ENCODE peak calls at places on chromosomes 3 and 15, in six cellular contexts. Z, D, P, M, B and Y are unnamed samples.

GRCh38 chr3:50423543-50423942 is 64.2 kb upstream of the TMEM115 start:
- DNase-seq in P (no peak), M (no peak), B (no peak), D (no peak), Z (peak; percentile 70), Y (no peak)

GRCh38 chr3:136621628-136622027 is 130.6 kb downstream of the STAG1 start:
- DNase-seq in P (no peak), Z (no peak), B (no peak), M (no peak), D (no peak), Y (no peak)

GRCh38 chr15:61613729-61614128 is 384.6 kb upstream of the RORA start:
- DNase-seq in D (no peak), M (no peak), B (no peak), P (no peak), Z (no peak), Y (no peak)

GRCh38 chr3:136992091-136992490 is 34.3 kb downstream of the IL20RB start:
- DNase-seq in Z (no peak), B (no peak), M (no peak), D (no peak), P (no peak), Y (no peak)

GRCh38 chr3:87047857-87048256 is 56.9 kb upstream of the VGLL3 start:
- DNase-seq in M (no peak), D (no peak), P (no peak), Z (no peak), B (no peak), Y (no peak)

GRCh38 chr3:54830658-54831057 is 97.2 kb downstream of the LRTM1 start:
- DNase-seq in P (peak; percentile 17), D (peak; percentile 75), M (no peak), Z (peak; percentile 0), B (no peak), Y (peak; percentile 63)

GRCh38 chr15:63979227-63979793 is 67.0 kb downstream of the DAPK2 start:
- DNase-seq in P (no peak), M (peak; percentile 18), B (peak; percentile 52), Z (no peak), D (no peak), Y (no peak)

GRCh38 chr3:76497636-76498035 is 542.3 kb upstream of the ROBO2 start:
- DNase-seq in B (no peak), Z (no peak), D (no peak), M (no peak), P (peak; percentile 28), Y (peak; percentile 58)

GRCh38 chr3:9059489-9060400 is 96.5 kb upstream of the RAD18 start:
- DNase-seq in Z (no peak), M (no peak), P (no peak), B (no peak), D (no peak), Y (no peak)

GRCh38 chr3:153028336-153028735 is 133.7 kb upstream of the RAP2B start:
- DNase-seq in M (no peak), B (no peak), D (no peak), P (no peak), Z (no peak), Y (no peak)

GRCh38 chr3:126435456-126436315 is 40.0 kb downstream of the ZXDC start:
- DNase-seq in D (no peak), Z (no peak), M (peak; percentile 84), P (no peak), B (no peak), Y (no peak)

GRCh38 chr3:65604863-65605526 is 433.7 kb downstream of the MAGI1 start:
- DNase-seq in B (no peak), D (no peak), P (no peak), M (no peak), Z (no peak), Y (no peak)

GRCh38 chr3:40899286-40899712 is 300.0 kb upstream of the CTNNB1 start:
- DNase-seq in B (no peak), D (no peak), M (no peak), Z (no peak), P (peak; percentile 2), Y (no peak)

GRCh38 chr3:170563712-170564423 is 22.0 kb downstream of the SLC7A14 start:
- DNase-seq in Z (no peak), M (no peak), P (peak; percentile 46), D (no peak), B (no peak), Y (no peak)

GRCh38 chr3:5298453-5298852 is 110.9 kb downstream of the EDEM1 start:
- DNase-seq in P (no peak), B (no peak), D (no peak), Z (no peak), M (no peak), Y (no peak)

GRCh38 chr15:71651750-71652186 is 158.6 kb upstream of the NR2E3 start:
- DNase-seq in B (no peak), D (peak; percentile 50), M (no peak), Z (peak; percentile 54), P (peak; percentile 43), Y (peak; percentile 54)

GRCh38 chr3:123419850-123420292 is 29.0 kb downstream of the ADCY5 start:
- DNase-seq in M (no peak), Z (no peak), B (no peak), P (no peak), D (no peak), Y (no peak)

GRCh38 chr15:58877999-58878825 is 55.3 kb downstream of the SLTM start:
- DNase-seq in M (no peak), B (no peak), D (no peak), Z (no peak), P (no peak), Y (no peak)

GRCh38 chr3:132629928-132630327 is 29.7 kb downstream of the ACAD11 start:
- DNase-seq in D (no peak), B (no peak), Z (no peak), P (peak; percentile 36), M (no peak), Y (no peak)

GRCh38 chr3:134244921-134245320 is 5.7 kb downstream of the RYK start:
- DNase-seq in D (no peak), M (no peak), Z (no peak), P (no peak), B (no peak), Y (no peak)

GRCh38 chr3:66609660-66610547 is 109.1 kb upstream of the LRIG1 start:
- DNase-seq in P (peak; percentile 52), D (no peak), M (no peak), B (peak; percentile 13), Z (peak; percentile 91), Y (no peak)

GRCh38 chr15:76286231-76286879 is 24.9 kb downstream of the ETFA start:
- DNase-seq in M (no peak), D (no peak), B (no peak), Z (no peak), P (no peak), Y (no peak)

GRCh38 chr3:7249493-7250076 is 388.7 kb downstream of the GRM7 start:
- DNase-seq in M (no peak), P (no peak), D (no peak), Z (no peak), B (no peak), Y (no peak)

GRCh38 chr3:167908745-167909442 is 173.4 kb downstream of the SERPINI1 start:
- DNase-seq in D (no peak), M (no peak), B (no peak), Z (no peak), P (no peak), Y (no peak)

GRCh38 chr15:56244811-56245576 is 1.3 kb upstream of the RFX7 start:
- DNase-seq in M (no peak), D (peak; percentile 71), B (peak; percentile 19), P (no peak), Z (peak; percentile 49), Y (no peak)

GRCh38 chr3:29686889-29687592 is 406.2 kb downstream of the RBMS3 start:
- DNase-seq in D (no peak), P (no peak), B (no peak), Z (no peak), M (no peak), Y (no peak)

GRCh38 chr3:114081022-114081421 is 24.5 kb downstream of the QTRT2 start:
- DNase-seq in M (no peak), Z (no peak), D (no peak), B (no peak), P (no peak), Y (no peak)

GRCh38 chr3:143343031-143343430 is 223.5 kb downstream of the CHST2 start:
- DNase-seq in M (no peak), D (no peak), Z (no peak), P (no peak), B (no peak), Y (no peak)

GRCh38 chr3:51642462-51642861 is 28.6 kb upstream of the TEX264 start:
- DNase-seq in M (no peak), P (no peak), Z (no peak), B (no peak), D (no peak), Y (no peak)

GRCh38 chr3:188516515-188516914 is 362.6 kb downstream of the LPP start:
- DNase-seq in B (no peak), Z (no peak), M (no peak), D (no peak), P (no peak), Y (no peak)

GRCh38 chr3:159892171-159892791 is 96.4 kb upstream of the IL12A start:
- DNase-seq in Z (peak; percentile 20), D (no peak), B (no peak), P (no peak), M (no peak), Y (no peak)

GRCh38 chr3:124800511-124801374 is 70.5 kb downstream of the UMPS start:
- DNase-seq in D (no peak), B (peak; percentile 42), M (no peak), P (no peak), Z (peak; percentile 38), Y (no peak)

GRCh38 chr3:116338713-116339112 is 106.6 kb downstream of the LSAMP start:
- DNase-seq in Z (no peak), M (no peak), B (no peak), D (no peak), P (no peak), Y (no peak)

GRCh38 chr3:4972652-4973643 is 6.3 kb upstream of the BHLHE40 start:
- DNase-seq in P (no peak), D (no peak), M (no peak), B (no peak), Z (no peak), Y (no peak)

GRCh38 chr3:72336821-72337479 is 511.3 kb downstream of the SHQ1 start:
- DNase-seq in P (no peak), Z (peak; percentile 84), M (peak; percentile 93), B (peak; percentile 81), D (peak; percentile 86), Y (no peak)

GRCh38 chr3:73255609-73256029 is 194.2 kb downstream of the EBLN2 start:
- DNase-seq in D (peak; percentile 53), Z (peak; percentile 92), B (no peak), P (peak; percentile 18), M (no peak), Y (no peak)